ENCODE peak calls at places on chromosomes 13 and 19, in nine cellular contexts. W, A, Q, Z, X, J, Y, R and P are unnamed samples.

GRCh38 chr13:99566125-99567083 is 65.1 kb downstream of the TM9SF2 start:
- DNase-seq in W (no peak), A (no peak), Q (no peak), Z (no peak), X (no peak), J (no peak), Y (no peak), R (no peak), P (no peak)

GRCh38 chr19:12721656-12722565 is 1.8 kb downstream of the TNPO2 start:
- DNase-seq in W (peak), A (peak), Q (no peak), Z (peak), X (peak), J (peak), Y (peak), R (peak), P (no peak)

GRCh38 chr13:74064805-74065204 is 69.4 kb downstream of the KLF12 start:
- DNase-seq in W (no peak), A (no peak), Q (peak), Z (no peak), X (no peak), J (no peak), Y (no peak), R (no peak), P (no peak)

GRCh38 chr13:97853550-97853949 is 99.9 kb upstream of the IPO5 start:
- DNase-seq in W (no peak), A (no peak), Q (peak), Z (no peak), X (no peak), J (no peak), Y (peak), R (no peak), P (no peak)

GRCh38 chr19:40754611-40755247 is 3.7 kb downstream of the SNRPA start:
- DNase-seq in W (no peak), A (no peak), Q (no peak), Z (no peak), X (no peak), J (no peak), Y (no peak), R (peak), P (no peak)

GRCh38 chr19:54390942-54391577 is 24.2 kb upstream of the TTYH1 start:
- DNase-seq in W (peak), A (no peak), Q (peak), Z (no peak), X (no peak), J (peak), Y (peak), R (no peak), P (peak)

GRCh38 chr13:47112205-47112896 is 215.5 kb upstream of the HTR2A start:
- DNase-seq in W (no peak), A (no peak), Q (peak), Z (no peak), X (no peak), J (no peak), Y (no peak), R (no peak), P (no peak)

GRCh38 chr13:48775804-48776203 is 122.1 kb downstream of the CYSLTR2 start:
- DNase-seq in W (no peak), A (no peak), Q (peak), Z (no peak), X (no peak), J (peak), Y (peak), R (no peak), P (peak)

GRCh38 chr13:111339366-111340143 is 19.1 kb downstream of the TEX29 start:
- DNase-seq in W (peak), A (no peak), Q (no peak), Z (no peak), X (no peak), J (no peak), Y (no peak), R (no peak), P (no peak)

GRCh38 chr13:35388979-35389378 is 87.5 kb downstream of the MAB21L1 start:
- DNase-seq in W (no peak), A (no peak), Q (no peak), Z (no peak), X (no peak), J (no peak), Y (peak), R (no peak), P (peak)

GRCh38 chr13:26186995-26187394 is 35.1 kb downstream of the RNF6 start:
- DNase-seq in W (no peak), A (no peak), Q (no peak), Z (no peak), X (no peak), J (no peak), Y (no peak), R (peak), P (no peak)

GRCh38 chr19:10501971-10502523 is 1.1 kb downstream of the KEAP1 start:
- DNase-seq in W (peak), A (peak), Q (no peak), Z (peak), X (peak), J (no peak), Y (peak), R (peak), P (no peak)

GRCh38 chr19:46927893-46928292 is 67.1 kb downstream of the ARHGAP35 start:
- DNase-seq in W (no peak), A (no peak), Q (no peak), Z (no peak), X (no peak), J (no peak), Y (no peak), R (no peak), P (no peak)

GRCh38 chr13:44474122-44474910 is 100.7 kb downstream of the SERP2 start:
- DNase-seq in W (no peak), A (no peak), Q (no peak), Z (no peak), X (no peak), J (no peak), Y (peak), R (no peak), P (no peak)

GRCh38 chr19:17109962-17110598 is 34.5 kb downstream of the MYO9B start:
- DNase-seq in W (peak), A (peak), Q (no peak), Z (no peak), X (peak), J (no peak), Y (no peak), R (peak), P (no peak)

GRCh38 chr13:87893982-87894527 is 222.9 kb downstream of the SLITRK5 start:
- DNase-seq in W (no peak), A (no peak), Q (no peak), Z (no peak), X (no peak), J (no peak), Y (no peak), R (no peak), P (no peak)

GRCh38 chr13:42969558-42970172 is 22.4 kb downstream of the EPSTI1 start:
- DNase-seq in W (peak), A (peak), Q (peak), Z (peak), X (peak), J (no peak), Y (peak), R (peak), P (no peak)

GRCh38 chr19:11142528-11143171 is 12.9 kb downstream of the SPC24 start:
- DNase-seq in W (peak), A (peak), Q (peak), Z (peak), X (peak), J (peak), Y (peak), R (peak), P (peak)

GRCh38 chr13:98199480-98199879 is 22.4 kb upstream of the RNF113B start:
- DNase-seq in W (no peak), A (no peak), Q (no peak), Z (no peak), X (no peak), J (no peak), Y (no peak), R (no peak), P (no peak)

GRCh38 chr19:18683955-18684641 is 618 bp downstream of the CRTC1 start:
- DNase-seq in W (no peak), A (no peak), Q (no peak), Z (no peak), X (no peak), J (no peak), Y (no peak), R (no peak), P (no peak)

GRCh38 chr19:18684642-18684993 is 1.1 kb downstream of the CRTC1 start:
- DNase-seq in W (no peak), A (no peak), Q (no peak), Z (no peak), X (no peak), J (no peak), Y (no peak), R (no peak), P (no peak)

GRCh38 chr19:18682807-18683108 is 722 bp upstream of the CRTC1 start:
- DNase-seq in W (no peak), A (no peak), Q (no peak), Z (no peak), X (no peak), J (no peak), Y (no peak), R (no peak), P (no peak)

GRCh38 chr19:18685597-18686164 is 2.2 kb downstream of the CRTC1 start:
- DNase-seq in W (no peak), A (no peak), Q (no peak), Z (no peak), X (no peak), J (no peak), Y (no peak), R (no peak), P (no peak)

GRCh38 chr19:18683109-18683954 is at the start of gene CRTC1:
- DNase-seq in W (peak), A (peak), Q (peak), Z (peak), X (peak), J (peak), Y (peak), R (peak), P (peak)
- TF ChIP-seq CTCF in W (peak), A (no peak), Q (no peak), Z (no peak), X (no peak), J (peak), Y (peak), R (no peak), P (peak)

GRCh38 chr19:38900816-38901215 is 1.0 kb downstream of the NFKBIB start:
- DNase-seq in W (no peak), A (no peak), Q (no peak), Z (no peak), X (no peak), J (no peak), Y (peak), R (no peak), P (no peak)
- H3K4me3 ChIP-seq in W (peak), A (peak), Q (no peak), Z (peak), X (peak), J (peak), Y (peak), R (no peak), P (peak)

DNA sequence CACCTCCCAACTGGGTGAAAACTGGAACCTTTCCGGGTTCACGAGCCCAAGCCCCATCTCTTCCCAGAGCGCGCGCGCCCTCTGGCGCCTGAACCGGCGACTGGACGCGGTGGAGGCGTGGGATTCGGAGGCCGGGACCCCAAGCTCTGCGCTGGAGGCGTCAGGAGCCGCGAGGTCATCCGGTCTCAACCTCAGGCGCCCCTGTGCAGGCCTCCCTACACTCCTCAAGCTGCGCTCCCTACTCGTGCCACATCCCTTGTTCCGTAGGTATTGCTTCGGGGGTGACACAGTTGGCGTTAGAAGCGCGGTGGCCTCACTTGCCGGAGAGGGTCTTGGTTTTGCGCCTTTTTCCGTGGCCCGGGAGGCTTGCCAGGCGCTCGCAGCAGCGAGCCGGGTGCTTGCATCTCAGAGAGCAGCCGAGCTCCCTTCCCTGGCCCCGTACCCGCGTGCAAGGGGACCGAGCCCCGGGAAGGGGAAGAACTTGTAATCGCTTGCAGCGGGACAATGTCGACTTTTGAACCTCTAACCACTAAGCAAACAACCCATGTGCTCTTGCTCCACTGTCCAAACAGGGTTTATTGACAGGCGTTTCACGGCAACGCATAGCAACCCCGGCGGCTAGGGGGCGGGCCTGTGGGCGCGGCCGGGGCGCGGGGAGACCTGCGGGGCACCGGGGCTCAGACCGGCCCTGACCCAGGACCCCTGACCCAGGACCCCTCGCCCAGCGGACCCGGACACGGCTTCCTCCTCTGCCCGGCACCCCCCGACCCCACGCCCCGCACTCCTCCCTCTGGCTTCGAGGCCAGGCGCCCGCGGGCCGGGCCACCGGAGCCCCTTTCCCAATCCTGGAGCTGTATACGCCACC is 8.5 kb downstream of the CDX2 start:
- DNase-seq in W (peak), A (peak), Q (peak), Z (peak), X (peak), J (no peak), Y (peak), R (peak), P (no peak)
- TF ChIP-seq CTCF in W (peak), A (peak), Q (peak), Z (no peak), X (peak), J (peak), Y (peak), R (peak), P (peak)

GRCh38 chr13:20043207-20043925 is 84.8 kb downstream of the ZMYM2 start:
- DNase-seq in W (no peak), A (peak), Q (no peak), Z (no peak), X (peak), J (no peak), Y (no peak), R (no peak), P (no peak)
- H3K4me3 ChIP-seq in W (no peak), A (no peak), Q (no peak), Z (no peak), X (no peak), J (no peak), Y (no peak), R (no peak), P (no peak)

GRCh38 chr19:29966594-29967249 is 24.7 kb downstream of the URI1 start:
- DNase-seq in W (no peak), A (no peak), Q (peak), Z (no peak), X (no peak), J (no peak), Y (peak), R (no peak), P (no peak)
- TF ChIP-seq CTCF in W (peak), A (no peak), Q (peak), Z (no peak), X (no peak), J (peak), Y (peak), R (no peak), P (peak)

GRCh38 chr13:84126671-84127171 is 244.4 kb upstream of the SLITRK1 start:
- DNase-seq in W (no peak), A (no peak), Q (peak), Z (no peak), X (peak), J (no peak), Y (peak), R (no peak), P (no peak)
- H3K4me3 ChIP-seq in W (no peak), A (no peak), Q (no peak), Z (no peak), X (no peak), J (no peak), Y (no peak), R (no peak), P (no peak)

GRCh38 chr19:38774181-38774950 is 1.0 kb upstream of the LGALS7 start:
- DNase-seq in W (no peak), A (no peak), Q (no peak), Z (no peak), X (no peak), J (no peak), Y (no peak), R (no peak), P (no peak)

GRCh38 chr19:38773469-38774177 is at the start of gene LGALS7:
- DNase-seq in W (no peak), A (no peak), Q (no peak), Z (no peak), X (no peak), J (no peak), Y (no peak), R (no peak), P (no peak)

GRCh38 chr19:38765214-38765613 is 8.1 kb downstream of the LGALS7 start:
- DNase-seq in W (no peak), A (no peak), Q (no peak), Z (no peak), X (no peak), J (no peak), Y (no peak), R (no peak), P (no peak)

GRCh38 chr19:38766276-38767047 is 6.9 kb downstream of the LGALS7 start:
- DNase-seq in W (no peak), A (no peak), Q (no peak), Z (no peak), X (no peak), J (no peak), Y (no peak), R (no peak), P (no peak)

DNA sequence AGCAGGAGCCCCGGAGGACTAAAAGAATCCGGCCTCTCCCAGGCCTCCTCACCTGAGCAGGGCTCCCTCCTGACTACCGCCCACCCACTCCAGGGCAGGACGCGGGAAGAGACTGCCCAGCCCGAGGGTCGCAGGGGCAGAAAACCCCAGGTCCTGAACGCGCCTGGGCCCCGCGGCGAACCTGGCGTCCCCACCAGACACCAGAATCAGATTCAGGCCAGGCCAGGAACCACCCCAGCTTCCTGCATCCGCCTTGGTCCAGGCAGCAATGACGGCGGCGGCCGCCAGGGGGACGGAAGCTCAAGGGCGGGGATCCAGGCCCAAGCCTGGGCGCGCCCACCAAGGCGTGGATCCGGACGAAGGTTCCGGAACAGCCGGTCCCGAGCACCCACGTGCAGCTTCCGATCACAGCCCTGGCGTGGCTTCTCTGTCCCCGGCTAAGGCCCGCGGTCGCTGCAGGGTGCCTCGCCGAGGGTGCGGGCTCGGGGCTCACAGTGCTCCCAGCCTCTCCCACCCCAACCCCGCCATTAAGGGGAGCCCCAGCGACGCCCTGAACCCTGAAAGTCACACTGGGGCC is 3.6 kb downstream of the LGALS7 start:
- DNase-seq in W (peak), A (peak), Q (peak), Z (peak), X (peak), J (peak), Y (peak), R (peak), P (peak)
- TF ChIP-seq CTCF in W (peak), A (peak), Q (peak), Z (peak), X (peak), J (peak), Y (peak), R (peak), P (peak)